ENCODE peak calls at places on chromosomes 4 and X, in eight cellular contexts. One of them, this sample, is unnamed.

GRCh38 chr4:7434766-7435150 is at the start of gene PSAPL1:
- DNase-seq in gastrocnemius medialis: no peak
- DNase-seq in ACHN: peak; percentile 37
- DNase-seq in renal cortical epithelial cell: peak; percentile 11
- DNase-seq in activated CD4-positive, alpha-beta T cell treated with anti-CD3 and anti-CD28 coated beads for 48 hours: no peak
- DNase-seq in fibroblast of mammary gland: peak; percentile 12
- DNase-seq in GM13977: no peak
- DNase-seq in uterus: no peak
- DNase-seq in this sample: peak; percentile 5

GRCh38 chrX:24981030-24981429 is 34.7 kb downstream of the ARX start:
- DNase-seq in gastrocnemius medialis: no peak
- DNase-seq in ACHN: no peak
- DNase-seq in renal cortical epithelial cell: peak; percentile 19
- DNase-seq in activated CD4-positive, alpha-beta T cell treated with anti-CD3 and anti-CD28 coated beads for 48 hours: no peak
- DNase-seq in fibroblast of mammary gland: no peak
- DNase-seq in GM13977: no peak
- DNase-seq in uterus: no peak
- DNase-seq in this sample: no peak

GRCh38 chr4:42151568-42152506 is 618 bp downstream of the BEND4 start:
- DNase-seq in gastrocnemius medialis: no peak
- DNase-seq in ACHN: no peak
- DNase-seq in renal cortical epithelial cell: no peak
- DNase-seq in activated CD4-positive, alpha-beta T cell treated with anti-CD3 and anti-CD28 coated beads for 48 hours: peak; percentile 33
- DNase-seq in fibroblast of mammary gland: no peak
- DNase-seq in GM13977: peak; percentile 95
- DNase-seq in uterus: no peak
- DNase-seq in this sample: no peak

GRCh38 chrX:6985537-6985936 is 162.0 kb upstream of the STS start:
- DNase-seq in gastrocnemius medialis: no peak
- DNase-seq in ACHN: no peak
- DNase-seq in renal cortical epithelial cell: no peak
- DNase-seq in activated CD4-positive, alpha-beta T cell treated with anti-CD3 and anti-CD28 coated beads for 48 hours: no peak
- DNase-seq in fibroblast of mammary gland: no peak
- DNase-seq in GM13977: no peak
- DNase-seq in uterus: no peak
- DNase-seq in this sample: no peak

GRCh38 chr4:16140520-16141249 is 56.9 kb upstream of the PROM1 start:
- DNase-seq in gastrocnemius medialis: no peak
- DNase-seq in ACHN: peak; percentile 98
- DNase-seq in renal cortical epithelial cell: peak; percentile 100
- DNase-seq in activated CD4-positive, alpha-beta T cell treated with anti-CD3 and anti-CD28 coated beads for 48 hours: no peak
- DNase-seq in fibroblast of mammary gland: peak; percentile 90
- DNase-seq in GM13977: no peak
- DNase-seq in uterus: no peak
- DNase-seq in this sample: peak; percentile 94

GRCh38 chr4:87423313-87424031 is 1.1 kb downstream of the NUDT9 start:
- DNase-seq in gastrocnemius medialis: no peak
- DNase-seq in ACHN: peak; percentile 19
- DNase-seq in renal cortical epithelial cell: peak; percentile 35
- DNase-seq in activated CD4-positive, alpha-beta T cell treated with anti-CD3 and anti-CD28 coated beads for 48 hours: no peak
- DNase-seq in fibroblast of mammary gland: peak; percentile 34
- DNase-seq in GM13977: peak; percentile 16
- DNase-seq in uterus: no peak
- DNase-seq in this sample: peak; percentile 22

GRCh38 chrX:115894087-115894486 is 276.5 kb upstream of the AGTR2 start:
- DNase-seq in gastrocnemius medialis: no peak
- DNase-seq in ACHN: peak; percentile 28
- DNase-seq in renal cortical epithelial cell: peak; percentile 27
- DNase-seq in activated CD4-positive, alpha-beta T cell treated with anti-CD3 and anti-CD28 coated beads for 48 hours: no peak
- DNase-seq in fibroblast of mammary gland: peak; percentile 52
- DNase-seq in GM13977: peak; percentile 59
- DNase-seq in uterus: no peak
- DNase-seq in this sample: peak; percentile 23

GRCh38 chr4:26522478-26522877 is 32.2 kb upstream of the CCKAR start:
- DNase-seq in gastrocnemius medialis: no peak
- DNase-seq in ACHN: no peak
- DNase-seq in renal cortical epithelial cell: peak; percentile 57
- DNase-seq in activated CD4-positive, alpha-beta T cell treated with anti-CD3 and anti-CD28 coated beads for 48 hours: no peak
- DNase-seq in fibroblast of mammary gland: peak; percentile 66
- DNase-seq in GM13977: no peak
- DNase-seq in uterus: no peak
- DNase-seq in this sample: peak; percentile 34

GRCh38 chr4:157977086-157977485 is 195.7 kb downstream of the GASK1B start:
- DNase-seq in gastrocnemius medialis: no peak
- DNase-seq in ACHN: no peak
- DNase-seq in renal cortical epithelial cell: no peak
- DNase-seq in activated CD4-positive, alpha-beta T cell treated with anti-CD3 and anti-CD28 coated beads for 48 hours: no peak
- DNase-seq in fibroblast of mammary gland: peak; percentile 14
- DNase-seq in GM13977: no peak
- DNase-seq in uterus: no peak
- DNase-seq in this sample: no peak

GRCh38 chr4:1472911-1473518 is 66.8 kb upstream of the NKX1-1 start:
- DNase-seq in gastrocnemius medialis: no peak
- DNase-seq in ACHN: no peak
- DNase-seq in renal cortical epithelial cell: no peak
- DNase-seq in activated CD4-positive, alpha-beta T cell treated with anti-CD3 and anti-CD28 coated beads for 48 hours: no peak
- DNase-seq in fibroblast of mammary gland: no peak
- DNase-seq in GM13977: no peak
- DNase-seq in uterus: no peak
- DNase-seq in this sample: no peak

GRCh38 chr4:38610844-38611550 is 53.0 kb upstream of the KLF3 start:
- DNase-seq in gastrocnemius medialis: no peak
- DNase-seq in ACHN: no peak
- DNase-seq in renal cortical epithelial cell: no peak
- DNase-seq in activated CD4-positive, alpha-beta T cell treated with anti-CD3 and anti-CD28 coated beads for 48 hours: no peak
- DNase-seq in fibroblast of mammary gland: no peak
- DNase-seq in GM13977: no peak
- DNase-seq in uterus: no peak
- DNase-seq in this sample: no peak

GRCh38 chr4:187387709-187388108 is 607.9 kb upstream of the ZFP42 start:
- DNase-seq in gastrocnemius medialis: no peak
- DNase-seq in ACHN: no peak
- DNase-seq in renal cortical epithelial cell: no peak
- DNase-seq in activated CD4-positive, alpha-beta T cell treated with anti-CD3 and anti-CD28 coated beads for 48 hours: no peak
- DNase-seq in fibroblast of mammary gland: no peak
- DNase-seq in GM13977: no peak
- DNase-seq in uterus: no peak
- DNase-seq in this sample: no peak

GRCh38 chr4:1345905-1346780 is 865 bp upstream of the UVSSA start:
- DNase-seq in gastrocnemius medialis: no peak
- DNase-seq in ACHN: peak; percentile 54
- DNase-seq in renal cortical epithelial cell: peak; percentile 38
- DNase-seq in activated CD4-positive, alpha-beta T cell treated with anti-CD3 and anti-CD28 coated beads for 48 hours: peak; percentile 51
- DNase-seq in fibroblast of mammary gland: peak; percentile 17
- DNase-seq in GM13977: peak; percentile 61
- DNase-seq in uterus: peak; percentile 44
- DNase-seq in this sample: peak; percentile 45

GRCh38 chr4:145217339-145217738 is 37.0 kb upstream of the OTUD4 start:
- DNase-seq in gastrocnemius medialis: no peak
- DNase-seq in ACHN: no peak
- DNase-seq in renal cortical epithelial cell: peak; percentile 7
- DNase-seq in activated CD4-positive, alpha-beta T cell treated with anti-CD3 and anti-CD28 coated beads for 48 hours: no peak
- DNase-seq in fibroblast of mammary gland: no peak
- DNase-seq in GM13977: no peak
- DNase-seq in uterus: no peak
- DNase-seq in this sample: peak; percentile 44

GRCh38 chrX:150649096-150649870 is 43.9 kb upstream of the MTMR1 start:
- DNase-seq in gastrocnemius medialis: no peak
- DNase-seq in ACHN: no peak
- DNase-seq in renal cortical epithelial cell: peak; percentile 9
- DNase-seq in activated CD4-positive, alpha-beta T cell treated with anti-CD3 and anti-CD28 coated beads for 48 hours: no peak
- DNase-seq in fibroblast of mammary gland: peak; percentile 74
- DNase-seq in GM13977: no peak
- DNase-seq in uterus: peak; percentile 42
- DNase-seq in this sample: no peak

GRCh38 chr4:2222838-2223237 is 19.1 kb downstream of the HAUS3 start:
- DNase-seq in gastrocnemius medialis: no peak
- DNase-seq in ACHN: no peak
- DNase-seq in renal cortical epithelial cell: no peak
- DNase-seq in activated CD4-positive, alpha-beta T cell treated with anti-CD3 and anti-CD28 coated beads for 48 hours: no peak
- DNase-seq in fibroblast of mammary gland: no peak
- DNase-seq in GM13977: no peak
- DNase-seq in uterus: no peak
- DNase-seq in this sample: peak; percentile 55

GRCh38 chr4:123811763-123812390 is 415.3 kb downstream of the SPRY1 start:
- DNase-seq in gastrocnemius medialis: no peak
- DNase-seq in ACHN: no peak
- DNase-seq in renal cortical epithelial cell: no peak
- DNase-seq in activated CD4-positive, alpha-beta T cell treated with anti-CD3 and anti-CD28 coated beads for 48 hours: no peak
- DNase-seq in fibroblast of mammary gland: no peak
- DNase-seq in GM13977: no peak
- DNase-seq in uterus: no peak
- DNase-seq in this sample: no peak

GRCh38 chrX:140744085-140744484 is 34.5 kb downstream of the LINC00632 start:
- DNase-seq in gastrocnemius medialis: no peak
- DNase-seq in ACHN: no peak
- DNase-seq in renal cortical epithelial cell: no peak
- DNase-seq in activated CD4-positive, alpha-beta T cell treated with anti-CD3 and anti-CD28 coated beads for 48 hours: no peak
- DNase-seq in fibroblast of mammary gland: no peak
- DNase-seq in GM13977: no peak
- DNase-seq in uterus: no peak
- DNase-seq in this sample: no peak

GRCh38 chrX:140040397-140040796 is 75.1 kb upstream of the CXorf66 start:
- DNase-seq in gastrocnemius medialis: no peak
- DNase-seq in ACHN: peak; percentile 43
- DNase-seq in renal cortical epithelial cell: peak; percentile 80
- DNase-seq in activated CD4-positive, alpha-beta T cell treated with anti-CD3 and anti-CD28 coated beads for 48 hours: no peak
- DNase-seq in fibroblast of mammary gland: no peak
- DNase-seq in GM13977: no peak
- DNase-seq in uterus: no peak
- DNase-seq in this sample: peak; percentile 22

GRCh38 chrX:19513383-19513782 is 1.9 kb downstream of the MAP3K15 start:
- DNase-seq in gastrocnemius medialis: no peak
- DNase-seq in ACHN: no peak
- DNase-seq in renal cortical epithelial cell: no peak
- DNase-seq in activated CD4-positive, alpha-beta T cell treated with anti-CD3 and anti-CD28 coated beads for 48 hours: no peak
- DNase-seq in fibroblast of mammary gland: no peak
- DNase-seq in GM13977: peak; percentile 24
- DNase-seq in uterus: no peak
- DNase-seq in this sample: peak; percentile 1

This sample was measured in myocyte.